ENCODE peak calls at places on chromosome 19, in seven cellular contexts. G is PC-9; J is astrocyte; K is cardiac muscle cell; W is body of pancreas; U is OCI-LY7; R is CD4-positive, CD25-positive, alpha-beta regulatory T cell. X is an unnamed sample.
A peak's percentile ranks its signal among the peaks of the same experiment; 100 is the strongest.

GRCh38 chr19:43414554-43414953 is at the start of gene TEX101:
- DNase-seq in G (no peak), J (no peak), K (no peak), W (no peak), U (no peak), R (no peak), X (no peak)

GRCh38 chr19:15562861-15563260 is 52.2 kb upstream of the CYP4F8 start:
- DNase-seq in G (peak; percentile 49), J (no peak), K (no peak), W (peak; percentile 31), U (no peak), R (no peak), X (no peak)

GRCh38 chr19:29381353-29382203 is 144.2 kb upstream of the VSTM2B start:
- DNase-seq in G (no peak), J (no peak), K (no peak), W (no peak), U (no peak), R (no peak), X (no peak)

GRCh38 chr19:48818234-48818823 is 7.5 kb upstream of the BCAT2 start:
- DNase-seq in G (no peak), J (no peak), K (no peak), W (peak; percentile 97), U (no peak), R (no peak), X (no peak)

GRCh38 chr19:57888107-57888493 is 737 bp downstream of the ZNF814 start:
- DNase-seq in G (no peak), J (no peak), K (peak; percentile 9), W (no peak), U (peak; percentile 5), R (no peak), X (no peak)

GRCh38 chr19:10730932-10731331 is 13.1 kb downstream of the DNM2 start:
- DNase-seq in G (peak; percentile 37), J (no peak), K (no peak), W (no peak), U (no peak), R (no peak), X (no peak)

GRCh38 chr19:19385900-19386339 is 19.6 kb upstream of the GATAD2A start:
- DNase-seq in G (no peak), J (no peak), K (peak; percentile 82), W (no peak), U (peak; percentile 77), R (peak; percentile 65), X (peak; percentile 64)

GRCh38 chr19:29524912-29525870 is 603 bp upstream of the VSTM2B start:
- DNase-seq in G (no peak), J (no peak), K (no peak), W (no peak), U (no peak), R (no peak), X (no peak)

GRCh38 chr19:48964205-48965032 is 690 bp upstream of the FTL start:
- DNase-seq in G (no peak), J (peak; percentile 39), K (peak; percentile 21), W (peak; percentile 43), U (no peak), R (no peak), X (no peak)

GRCh38 chr19:29320611-29321010 is 107.7 kb upstream of the UQCRFS1 start:
- DNase-seq in G (no peak), J (no peak), K (no peak), W (no peak), U (no peak), R (no peak), X (no peak)

GRCh38 chr19:19444694-19445155 is 39.2 kb downstream of the GATAD2A start:
- DNase-seq in G (no peak), J (peak; percentile 29), K (no peak), W (no peak), U (peak; percentile 51), R (no peak), X (no peak)

GRCh38 chr19:1082165-1082927 is 12.8 kb downstream of the POLR2E start:
- DNase-seq in G (no peak), J (no peak), K (peak; percentile 91), W (peak; percentile 97), U (peak; percentile 95), R (peak; percentile 74), X (peak; percentile 84)
- H3K27ac ChIP-seq in G (peak overlapping the region; percentile 39), J (no peak overlapping the region), K (no peak overlapping the region), W (peak overlapping the region; percentile 12), U (no peak overlapping the region), R (peak overlapping the region; percentile 69), X (peak overlapping the region; percentile 42)

GRCh38 chr19:14439014-14439413 is 5.9 kb downstream of the PKN1 start:
- DNase-seq in G (no peak), J (no peak), K (no peak), W (no peak), U (no peak), R (no peak), X (no peak)
- H3K4me1 ChIP-seq in G (peaks cover 18% of the 10 kb centered on the region), J (peaks cover 13% of the 10 kb centered on the region), K (peaks cover 2% of the 10 kb centered on the region), W (peaks cover 14% of the 10 kb centered on the region), U (peaks cover 47% of the 10 kb centered on the region), R (peaks cover 55% of the 10 kb centered on the region), X (peaks cover 66% of the 10 kb centered on the region)

GRCh38 chr19:41935781-41936415 is 7.6 kb upstream of the ERFL start:
- DNase-seq in G (no peak), J (no peak), K (no peak), W (no peak), U (no peak), R (no peak), X (no peak)
- H3K27ac ChIP-seq in G (no peak overlapping the region), J (no peak overlapping the region), K (no peak overlapping the region), W (no peak overlapping the region), U (peak overlapping the region; percentile 92), R (no peak overlapping the region), X (no peak overlapping the region)

GRCh38 chr19:51549533-51550324 is 18.3 kb upstream of the SIGLEC6 start:
- DNase-seq in G (no peak), J (no peak), K (no peak), W (no peak), U (no peak), R (no peak), X (no peak)
- H3K4me1 ChIP-seq in G (no peaks in the 10 kb centered on the region), J (no peaks in the 10 kb centered on the region), K (no peaks in the 10 kb centered on the region), W (no peaks in the 10 kb centered on the region), U (peaks cover 6% of the 10 kb centered on the region), R (no peaks in the 10 kb centered on the region), X (peaks cover 9% of the 10 kb centered on the region)

GRCh38 chr19:45955905-45956608 is 17.6 kb downstream of the NOVA2 start:
- DNase-seq in G (peak; percentile 66), J (peak; percentile 89), K (no peak), W (peak; percentile 23), U (no peak), R (no peak), X (no peak)

GRCh38 chr19:45952341-45952690 is 21.3 kb downstream of the NOVA2 start:
- DNase-seq in G (no peak), J (no peak), K (no peak), W (no peak), U (no peak), R (no peak), X (no peak)

GRCh38 chr19:45954132-45954531 is 19.5 kb downstream of the NOVA2 start:
- DNase-seq in G (no peak), J (peak; percentile 46), K (no peak), W (no peak), U (no peak), R (no peak), X (no peak)

GRCh38 chr19:45952691-45953505 is 20.8 kb downstream of the NOVA2 start:
- DNase-seq in G (peak; percentile 49), J (peak; percentile 10), K (peak; percentile 92), W (peak; percentile 58), U (no peak), R (peak; percentile 37), X (peak; percentile 12)

GRCh38 chr19:45953676-45954075 is 20.0 kb downstream of the NOVA2 start:
- DNase-seq in G (no peak), J (peak; percentile 65), K (no peak), W (no peak), U (no peak), R (no peak), X (no peak)
- H3K27ac ChIP-seq in G (no peak overlapping the region), J (peak overlapping the region; percentile 41), K (no peak overlapping the region), W (no peak overlapping the region), U (no peak overlapping the region), R (no peak overlapping the region), X (no peak overlapping the region)

DNA sequence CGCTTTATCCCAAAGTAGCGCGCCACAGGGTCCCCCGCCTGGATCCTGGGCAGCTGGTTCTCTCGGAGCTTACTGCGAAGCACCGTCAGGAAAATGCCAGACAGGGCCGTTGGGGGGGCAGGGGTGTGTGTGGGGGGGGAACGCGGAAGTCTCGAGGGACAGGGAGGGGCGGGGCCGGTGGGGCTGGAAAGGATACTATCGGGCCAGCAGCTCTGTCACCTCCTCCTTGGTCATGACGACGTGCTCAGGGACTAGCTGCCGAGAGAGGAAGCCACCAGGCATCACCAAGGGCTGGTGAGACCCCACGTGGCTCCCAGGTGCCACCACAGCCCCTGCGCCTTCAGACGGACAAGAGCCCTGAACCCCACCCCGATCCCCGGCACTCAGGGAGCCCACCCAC is 5.3 kb downstream of the POLR2E start:
- DNase-seq in G (no peak), J (no peak), K (no peak), W (no peak), U (peak; percentile 81), R (no peak), X (peak; percentile 65)
- H3K4me1 ChIP-seq in G (peaks cover 5% of the 10 kb centered on the region), J (peaks cover 12% of the 10 kb centered on the region), K (peaks cover 6% of the 10 kb centered on the region), W (peaks cover 19% of the 10 kb centered on the region), U (peaks cover 37% of the 10 kb centered on the region), R (peaks cover 67% of the 10 kb centered on the region), X (peaks cover 83% of the 10 kb centered on the region)

DNA sequence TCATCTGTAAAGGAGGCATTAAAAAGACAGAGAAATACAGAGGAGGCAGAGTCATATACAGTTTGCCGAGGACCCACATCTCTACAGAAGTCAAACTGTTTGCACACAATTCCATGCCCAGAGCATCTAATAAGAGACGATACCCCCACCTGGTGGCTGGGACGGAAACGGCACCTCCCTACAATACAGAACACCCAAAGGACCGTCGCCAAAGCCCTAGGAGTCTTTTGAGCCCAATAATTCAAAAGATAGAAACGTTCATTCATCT is 703 bp upstream of the PLEKHG2 start:
- DNase-seq in G (peak; percentile 89), J (peak; percentile 74), K (peak; percentile 93), W (peak; percentile 96), U (peak; percentile 95), R (peak; percentile 95), X (peak; percentile 93)
- H3K27ac ChIP-seq in G (peak overlapping the region; percentile 93), J (peak overlapping the region; percentile 97), K (peak overlapping the region; percentile 94), W (peak overlapping the region; percentile 98), U (peak overlapping the region; percentile 91), R (peak overlapping the region; percentile 100), X (peak overlapping the region; percentile 94)

DNA sequence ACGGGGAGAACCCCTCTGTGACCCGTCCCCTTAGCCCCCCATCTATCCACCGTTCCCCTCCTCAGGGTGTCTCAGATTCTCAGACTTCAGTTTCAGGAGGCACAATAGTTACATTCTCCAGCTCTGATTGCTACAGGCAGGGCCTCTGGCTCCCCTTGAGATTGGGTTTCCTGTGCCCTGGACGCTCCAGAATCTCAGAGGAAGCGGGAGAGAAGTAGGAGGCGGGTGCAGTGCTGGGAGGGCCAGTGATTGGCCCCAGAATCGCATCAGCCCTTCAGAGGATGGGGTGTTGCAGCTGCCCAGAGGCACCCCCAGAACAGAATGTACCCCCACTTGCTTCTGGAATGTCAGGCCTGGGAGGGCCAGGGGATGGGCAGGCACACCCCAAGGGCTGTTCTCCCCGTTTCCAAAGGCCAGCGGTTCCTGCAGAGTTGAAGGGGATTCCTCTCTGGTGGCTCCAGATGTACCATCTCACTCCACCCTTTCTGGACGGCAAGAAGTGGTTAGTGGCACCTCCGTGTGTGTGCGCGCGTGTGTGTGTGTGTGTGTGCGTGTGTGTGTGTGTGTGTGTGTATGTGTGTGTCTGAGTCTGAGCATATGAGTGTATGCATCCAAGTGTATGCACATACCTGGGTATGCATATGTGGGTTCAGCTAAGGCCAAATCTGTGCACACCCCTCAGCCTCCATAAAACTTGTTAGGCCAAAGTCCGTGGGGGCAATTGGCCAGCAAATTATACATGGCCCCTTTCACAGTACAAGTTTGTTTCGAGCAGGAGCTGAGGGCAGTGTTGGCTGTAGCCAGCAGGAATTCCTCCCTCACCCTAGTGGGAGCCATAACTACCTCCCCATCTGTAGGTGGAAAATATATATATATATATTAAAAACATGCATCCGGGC is 35.5 kb downstream of the LYL1 start:
- DNase-seq in G (no peak), J (no peak), K (no peak), W (no peak), U (no peak), R (no peak), X (no peak)
- H3K4me1 ChIP-seq in G (no peaks in the 10 kb centered on the region), J (peaks cover 14% of the 10 kb centered on the region), K (peaks cover 4% of the 10 kb centered on the region), W (peaks cover 33% of the 10 kb centered on the region), U (peaks cover 15% of the 10 kb centered on the region), R (no peaks in the 10 kb centered on the region), X (no peaks in the 10 kb centered on the region)

X was measured in CD8-positive, alpha-beta T cell.